ENCODE peak calls at places on chromosomes 6 and 20, in four cellular contexts. T is transverse colon, R is breast epithelium, Q is left ventricle myocardium inferior. V is an unnamed sample.

GRCh38 chr20:47396762-47397476 is 40.4 kb upstream of the ZMYND8 start:
- DNase-seq in R (no peak), T (no peak), Q (no peak), V (no peak)

GRCh38 chr6:132253906-132254305 is 147.4 kb downstream of the MOXD1 start:
- DNase-seq in Q (no peak), R (no peak), T (no peak), V (no peak)

GRCh38 chr6:34267746-34268145 is 18.9 kb upstream of the SMIM29 start:
- DNase-seq in Q (no peak), R (no peak), T (no peak), V (no peak)

GRCh38 chr6:4553387-4553786 is 222.8 kb upstream of the CDYL start:
- DNase-seq in T (no peak), R (no peak), Q (no peak), V (no peak)

GRCh38 chr6:121760640-121761213 is 325.3 kb downstream of the GJA1 start:
- DNase-seq in T (no peak), Q (no peak), R (no peak), V (no peak)

GRCh38 chr6:43904311-43905123 is 134.5 kb downstream of the VEGFA start:
- DNase-seq in R (no peak), Q (no peak), T (no peak), V (no peak)

GRCh38 chr20:10492065-10492464 is 57.0 kb downstream of the SLX4IP start:
- DNase-seq in R (no peak), T (no peak), Q (no peak), V (no peak)

GRCh38 chr6:150490586-150490985 is 109.1 kb upstream of the PLEKHG1 start:
- DNase-seq in Q (no peak), R (peak; percentile 22), T (no peak), V (no peak)

GRCh38 chr20:32077192-32077591 is 25.1 kb downstream of the HCK start:
- DNase-seq in Q (no peak), T (no peak), R (no peak), V (no peak)

GRCh38 chr20:44625361-44625760 is 26.1 kb downstream of the ADA start:
- DNase-seq in R (no peak), T (no peak), Q (no peak), V (no peak)

GRCh38 chr6:110874880-110875547 is 429 bp downstream of the AMD1 start:
- DNase-seq in T (peak; percentile 63), R (no peak), Q (peak; percentile 37), V (peak; percentile 76)

GRCh38 chr6:36109092-36109491 is 21.2 kb upstream of the MAPK13 start:
- DNase-seq in R (no peak), Q (no peak), T (no peak), V (no peak)

GRCh38 chr6:28446818-28447511 is 3.7 kb upstream of the ZSCAN23 start:
- DNase-seq in T (no peak), R (no peak), Q (no peak), V (no peak)

GRCh38 chr6:487956-488355 is 96.4 kb downstream of the IRF4 start:
- DNase-seq in R (no peak), Q (no peak), T (peak; percentile 21), V (no peak)

DNA sequence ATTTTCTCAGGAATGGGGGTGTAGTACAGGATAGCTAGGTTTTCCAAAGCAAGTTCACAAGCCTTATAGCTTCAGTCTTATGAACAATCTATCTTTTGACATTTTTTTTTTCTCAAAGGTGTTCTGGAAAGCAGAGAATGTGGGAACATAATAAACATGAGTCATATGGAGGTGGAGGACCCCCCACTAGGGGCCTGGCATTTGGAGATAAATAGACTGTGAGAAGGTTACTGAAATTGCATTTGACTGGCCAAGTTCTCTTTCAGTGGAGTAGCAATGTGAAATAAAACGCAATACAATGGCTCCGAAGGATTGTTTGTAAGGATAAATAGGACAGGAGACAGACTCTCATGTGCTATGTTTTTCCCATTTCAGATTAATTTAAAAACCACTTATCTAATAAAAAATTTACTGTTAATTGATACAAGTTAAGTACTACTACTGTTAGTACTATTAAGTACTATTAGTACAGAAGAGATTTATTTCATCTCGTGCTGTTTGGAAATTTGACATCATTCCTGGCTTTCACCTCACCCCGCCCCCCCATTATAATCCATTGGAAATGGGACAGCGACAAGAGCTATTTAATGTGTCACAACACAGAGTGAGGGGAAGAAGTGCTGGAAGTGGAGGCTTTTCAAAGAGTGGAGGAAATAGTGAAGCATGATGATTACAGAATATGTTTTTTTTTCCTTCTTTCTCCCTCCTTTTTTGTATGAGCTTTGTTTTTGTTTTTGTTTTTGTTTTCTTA is 122.6 kb upstream of the ID4 start:
- DNase-seq in T (no peak), R (no peak), Q (no peak), V (no peak)
- H3K36me3 ChIP-seq in T (no peaks in the 10 kb centered on the region), R (no peaks in the 10 kb centered on the region), Q (no peaks in the 10 kb centered on the region), V (no peaks in the 10 kb centered on the region)

GRCh38 chr6:167420177-167420576 is 95.3 kb downstream of the TTLL2 start:
- DNase-seq in Q (no peak), R (no peak), T (no peak), V (peak; percentile 38)
- H3K27me3 ChIP-seq in Q (peaks cover 44% of the 10 kb centered on the region), R (peaks cover 3% of the 10 kb centered on the region), T (peaks cover 4% of the 10 kb centered on the region), V (peaks cover 3% of the 10 kb centered on the region)

DNA sequence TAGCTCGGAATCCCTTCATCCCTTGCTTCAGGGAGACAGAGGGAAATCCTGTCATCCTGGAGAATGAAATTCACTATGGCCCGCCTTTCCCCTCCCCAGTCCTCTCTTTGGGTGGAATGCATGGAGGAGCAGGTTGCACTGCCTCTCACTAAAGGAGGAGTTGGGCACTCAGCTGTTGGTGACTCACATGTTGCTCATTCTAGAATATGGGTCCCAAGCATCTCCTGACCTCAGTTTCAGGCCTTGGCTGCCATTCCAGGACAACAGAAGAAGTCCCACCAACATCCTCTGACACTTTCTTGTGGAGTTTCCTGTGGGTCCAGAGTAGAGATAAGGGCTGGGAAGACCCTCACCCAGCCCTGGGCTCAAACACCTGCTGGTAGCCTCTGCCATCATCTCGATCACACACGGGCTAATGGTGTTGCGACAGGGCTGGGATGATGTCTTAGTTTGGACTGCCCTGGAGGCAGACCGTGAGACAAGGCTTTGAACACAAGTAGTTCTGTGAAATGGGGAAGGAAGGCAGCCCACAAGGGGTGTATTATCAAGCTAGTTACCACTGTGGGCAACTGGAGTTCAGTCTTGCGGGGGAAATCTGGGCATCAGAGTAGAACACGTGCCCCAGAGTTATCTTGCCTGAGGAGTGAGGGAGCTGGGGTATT is 52.4 kb upstream of the RNF24 start:
- DNase-seq in Q (no peak), T (no peak), R (no peak), V (peak; percentile 44)
- H3K27ac ChIP-seq in Q (peak overlapping the region; percentile 6), T (no peak overlapping the region), R (no peak overlapping the region), V (peak overlapping the region; percentile 10)

GRCh38 chr6:170545405-170545804 is 7.7 kb downstream of the PSMB1 start:
- DNase-seq in T (no peak), Q (no peak), R (no peak), V (no peak)

GRCh38 chr6:170537329-170537728 is 15.8 kb downstream of the PSMB1 start:
- DNase-seq in T (no peak), Q (no peak), R (no peak), V (no peak)

GRCh38 chr6:170542031-170542719 is 10.9 kb downstream of the PSMB1 start:
- DNase-seq in Q (no peak), T (no peak), R (no peak), V (no peak)
- H3K36me3 ChIP-seq in Q (peaks cover 99% of the 10 kb centered on the region), T (peaks cover 3% of the 10 kb centered on the region), R (no peaks in the 10 kb centered on the region), V (peaks cover 64% of the 10 kb centered on the region)

GRCh38 chr6:84776392-84776791 is 12.0 kb upstream of the TBX18 start:
- DNase-seq in R (no peak), T (no peak), Q (no peak), V (no peak)

GRCh38 chr6:84773133-84773430 is 8.7 kb upstream of the TBX18 start:
- DNase-seq in T (no peak), Q (no peak), R (no peak), V (no peak)

GRCh38 chr6:84772428-84773132 is 8.2 kb upstream of the TBX18 start:
- DNase-seq in R (no peak), T (no peak), Q (peak; percentile 19), V (no peak)

GRCh38 chr6:84773431-84774173 is 9.2 kb upstream of the TBX18 start:
- DNase-seq in Q (peak; percentile 24), R (no peak), T (no peak), V (no peak)

DNA sequence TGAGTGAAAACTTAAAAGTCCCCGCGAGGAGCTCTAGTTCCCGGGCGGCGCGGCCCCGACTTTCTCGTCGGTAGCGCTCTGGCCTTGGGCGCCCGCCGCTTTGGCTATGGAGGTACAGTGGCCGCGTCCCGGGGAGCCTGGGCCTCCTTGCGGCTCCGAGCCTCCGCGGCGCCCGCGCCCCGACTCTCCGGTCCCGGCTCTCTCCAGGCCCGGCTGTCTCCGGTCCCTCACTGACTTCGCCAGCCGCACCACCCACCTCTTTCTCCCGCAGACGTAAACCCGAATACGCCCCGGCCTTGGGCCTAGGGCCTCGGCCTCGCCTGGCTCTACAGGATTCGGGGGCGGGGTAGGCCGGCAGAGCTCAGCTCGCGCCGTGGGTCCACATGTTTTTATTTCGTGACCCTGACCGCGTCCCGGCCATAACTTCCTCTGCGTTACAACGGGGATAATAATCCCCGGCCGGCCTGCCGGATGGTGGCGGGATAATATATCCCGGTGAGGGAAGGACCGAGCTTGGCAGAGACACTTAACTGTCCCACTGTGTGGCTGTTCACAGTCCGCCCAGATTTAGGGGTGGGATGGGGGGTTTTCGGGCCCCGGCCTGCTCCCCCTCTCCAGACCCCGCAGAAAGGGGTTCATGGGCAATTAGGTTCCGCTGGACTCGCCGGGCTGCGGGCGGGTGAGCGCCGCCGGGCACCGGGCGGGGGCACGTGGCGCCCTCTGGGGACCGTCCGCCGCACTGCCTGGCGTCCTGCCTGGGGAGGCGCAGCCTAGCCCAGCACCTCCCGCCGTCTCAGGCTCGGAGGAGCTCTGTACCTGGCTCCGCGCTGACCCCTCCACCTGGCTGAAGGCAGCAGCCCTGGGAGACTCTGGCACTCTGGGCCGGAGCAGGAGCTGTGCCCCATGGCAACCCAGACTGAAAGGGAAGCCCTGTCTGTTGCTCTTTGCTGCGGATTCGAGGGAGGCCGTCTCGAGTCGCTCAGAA is 10.1 kb upstream of the TBX18 start:
- DNase-seq in Q (peak; percentile 58), T (no peak), R (no peak), V (no peak)
- H3K27me3 ChIP-seq in Q (peaks cover 100% of the 10 kb centered on the region), T (peaks cover 99% of the 10 kb centered on the region), R (peaks cover 79% of the 10 kb centered on the region), V (peaks cover 98% of the 10 kb centered on the region)